ENCODE peak calls at places on chromosomes 12 and 14, in ten cellular contexts. F, S, L, V, H, C, M, X, U and I are unnamed samples.

GRCh38 chr12:3285570-3285969 is 205.4 kb upstream of the PRMT8 start:
- DNase-seq in L (no peak), S (no peak), X (no peak), V (no peak), F (no peak), C (no peak), M (no peak), U (no peak), H (no peak), I (no peak)

GRCh38 chr14:103078420-103078749 is 5.6 kb upstream of the LBHD2 start:
- DNase-seq in L (peak; percentile 76), U (peak; percentile 79), C (peak; percentile 58), M (peak; percentile 79), V (peak; percentile 76), S (peak; percentile 60), H (peak; percentile 86), F (peak; percentile 87), X (peak; percentile 64), I (no peak)

GRCh38 chr12:37565112-37565511 is 751.5 kb upstream of the ALG10B start:
- DNase-seq in U (peak; percentile 0), C (no peak), X (no peak), F (no peak), V (no peak), L (no peak), M (no peak), S (no peak), H (no peak), I (no peak)

GRCh38 chr14:82855912-82856381 is 1322.3 kb upstream of the SEL1L start:
- DNase-seq in M (no peak), F (peak; percentile 1), X (no peak), S (no peak), V (no peak), L (peak; percentile 15), U (peak; percentile 72), H (no peak), C (peak; percentile 8), I (peak; percentile 56)

GRCh38 chr14:90513151-90514014 is 116.6 kb downstream of the CALM1 start:
- DNase-seq in C (peak; percentile 81), F (peak; percentile 91), M (no peak), S (no peak), U (peak; percentile 54), L (peak; percentile 95), H (no peak), X (peak; percentile 97), V (peak; percentile 80), I (peak; percentile 51)

GRCh38 chr12:121466800-121467637 is 67.1 kb downstream of the RNF34 start:
- DNase-seq in S (peak; percentile 79), X (peak; percentile 88), F (peak; percentile 91), M (peak; percentile 91), L (peak; percentile 88), U (peak; percentile 82), C (peak; percentile 86), H (peak; percentile 83), V (peak; percentile 91), I (peak; percentile 34)

GRCh38 chr12:71371132-71371531 is 68.5 kb upstream of the LGR5 start:
- DNase-seq in H (no peak), S (no peak), X (no peak), F (peak; percentile 32), L (no peak), U (peak; percentile 2), M (no peak), C (peak; percentile 2), V (no peak), I (no peak)

GRCh38 chr14:56989359-56989758 is 179.1 kb upstream of the OTX2 start:
- DNase-seq in H (no peak), V (no peak), S (no peak), U (no peak), X (no peak), L (no peak), C (no peak), M (no peak), F (no peak), I (no peak)

GRCh38 chr12:117439531-117440001 is 78.1 kb upstream of the NOS1 start:
- DNase-seq in C (no peak), F (no peak), L (no peak), M (peak; percentile 14), V (no peak), S (no peak), X (no peak), H (no peak), U (no peak), I (no peak)

GRCh38 chr14:64682173-64682710 is 22.0 kb upstream of the PLEKHG3 start:
- DNase-seq in M (no peak), U (peak; percentile 53), V (peak; percentile 70), S (no peak), X (peak; percentile 85), C (peak; percentile 87), L (peak; percentile 40), F (peak; percentile 40), H (no peak), I (peak; percentile 70)

GRCh38 chr14:55929136-55929535 is 189.1 kb upstream of the PELI2 start:
- DNase-seq in X (no peak), C (no peak), V (no peak), F (no peak), U (no peak), L (no peak), M (no peak), H (no peak), S (no peak), I (no peak)

GRCh38 chr14:53885241-53885640 is 71.4 kb downstream of the BMP4 start:
- DNase-seq in H (no peak), U (no peak), F (no peak), C (no peak), M (no peak), L (no peak), S (no peak), X (no peak), V (no peak), I (no peak)

GRCh38 chr14:91220581-91221000 is 23.9 kb downstream of the GPR68 start:
- DNase-seq in H (no peak), V (no peak), L (peak; percentile 69), C (peak; percentile 23), U (no peak), M (no peak), S (no peak), X (no peak), F (no peak), I (peak; percentile 44)

GRCh38 chr14:49478784-49479183 is 107.4 kb downstream of the RPS29 start:
- DNase-seq in F (no peak), X (peak; percentile 20), S (no peak), L (no peak), C (no peak), H (no peak), U (no peak), V (no peak), M (no peak), I (no peak)
- H3K27ac ChIP-seq in F (no peak overlapping the region), X (no peak overlapping the region), S (no peak overlapping the region), L (peak overlapping the region; percentile 57), C (no peak overlapping the region), H (no peak overlapping the region), U (no peak overlapping the region), V (no peak overlapping the region), M (no peak overlapping the region), I (no peak overlapping the region)

DNA sequence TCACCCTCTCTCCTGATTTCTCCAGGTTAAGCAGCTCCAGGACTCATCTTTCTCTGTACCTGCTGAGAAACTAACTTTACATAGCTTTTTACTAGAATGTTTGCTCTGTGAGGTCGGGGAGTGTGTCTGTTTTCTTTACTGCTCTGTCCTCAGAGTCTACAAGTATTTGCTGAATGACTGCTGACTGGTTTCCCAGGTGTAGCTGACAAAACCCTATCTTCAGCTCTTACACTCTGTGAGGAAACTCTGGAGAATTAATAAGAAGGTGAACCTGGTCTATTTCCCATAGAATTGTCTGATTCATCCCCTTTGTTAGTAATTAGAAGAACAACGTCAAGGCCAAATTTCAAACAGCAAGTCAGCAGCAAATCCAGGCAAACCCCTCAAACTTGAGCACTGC is 226.8 kb downstream of the ZFP36L1 start:
- DNase-seq in V (no peak), F (no peak), X (no peak), S (no peak), U (no peak), M (no peak), L (peak; percentile 57), H (no peak), C (no peak), I (no peak)
- H3K27ac ChIP-seq in V (no peak overlapping the region), F (no peak overlapping the region), X (no peak overlapping the region), S (no peak overlapping the region), U (no peak overlapping the region), M (no peak overlapping the region), L (peak overlapping the region; percentile 83), H (peak overlapping the region; percentile 68), C (no peak overlapping the region), I (peak overlapping the region; percentile 32)

DNA sequence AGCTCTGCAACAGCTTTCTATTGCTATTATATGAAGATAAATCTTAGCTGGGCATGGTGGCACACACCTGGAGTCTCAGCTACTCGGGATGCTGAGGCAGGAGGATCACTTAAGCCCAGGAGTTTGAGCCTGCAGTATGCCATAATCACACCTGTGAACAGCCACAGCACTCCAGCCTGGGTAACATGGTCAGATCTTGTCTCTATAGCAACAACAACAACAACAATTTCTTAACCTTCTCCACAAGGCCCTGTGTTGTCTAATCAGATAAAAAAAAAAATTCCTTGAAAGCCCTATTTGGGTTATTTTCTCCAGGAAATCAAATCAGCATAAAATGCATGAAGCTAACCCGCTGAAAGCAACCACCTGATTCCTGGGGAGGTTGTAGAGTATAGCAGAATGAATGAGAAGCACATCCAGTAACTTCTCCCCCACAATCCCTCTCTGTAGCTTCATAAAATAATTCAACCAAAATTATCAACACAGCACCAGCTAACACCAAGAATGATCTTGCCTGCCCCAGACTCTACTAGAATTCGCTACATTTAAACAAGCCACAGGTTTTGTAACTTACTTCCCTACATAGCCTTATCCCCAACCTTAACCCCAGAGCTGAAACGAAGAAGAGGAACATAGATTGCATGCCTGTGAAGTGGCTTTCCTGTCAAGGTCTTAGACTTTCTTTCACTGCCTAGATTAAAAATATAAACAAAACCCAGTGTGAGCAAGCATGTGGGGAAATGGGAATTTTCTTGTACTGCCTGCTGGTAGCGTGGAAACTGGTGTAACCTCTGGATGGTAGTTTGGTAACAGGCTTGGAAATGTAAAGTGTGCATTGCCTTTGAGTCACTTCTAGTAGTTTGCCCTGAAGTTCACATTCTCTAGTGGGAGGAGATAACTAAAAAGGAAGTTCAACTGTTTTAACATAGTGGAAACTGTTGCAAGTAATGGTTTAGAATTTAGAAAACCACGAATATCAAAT is 6.0 kb upstream of the STK38L start:
- DNase-seq in M (no peak), H (no peak), F (no peak), C (no peak), X (no peak), L (no peak), V (no peak), S (no peak), U (no peak), I (no peak)
- H3K27ac ChIP-seq in M (no peak overlapping the region), H (no peak overlapping the region), F (peak overlapping the region; percentile 72), C (no peak overlapping the region), X (peak overlapping the region; percentile 9), L (no peak overlapping the region), V (no peak overlapping the region), S (peak overlapping the region; percentile 42), U (no peak overlapping the region), I (no peak overlapping the region)

DNA sequence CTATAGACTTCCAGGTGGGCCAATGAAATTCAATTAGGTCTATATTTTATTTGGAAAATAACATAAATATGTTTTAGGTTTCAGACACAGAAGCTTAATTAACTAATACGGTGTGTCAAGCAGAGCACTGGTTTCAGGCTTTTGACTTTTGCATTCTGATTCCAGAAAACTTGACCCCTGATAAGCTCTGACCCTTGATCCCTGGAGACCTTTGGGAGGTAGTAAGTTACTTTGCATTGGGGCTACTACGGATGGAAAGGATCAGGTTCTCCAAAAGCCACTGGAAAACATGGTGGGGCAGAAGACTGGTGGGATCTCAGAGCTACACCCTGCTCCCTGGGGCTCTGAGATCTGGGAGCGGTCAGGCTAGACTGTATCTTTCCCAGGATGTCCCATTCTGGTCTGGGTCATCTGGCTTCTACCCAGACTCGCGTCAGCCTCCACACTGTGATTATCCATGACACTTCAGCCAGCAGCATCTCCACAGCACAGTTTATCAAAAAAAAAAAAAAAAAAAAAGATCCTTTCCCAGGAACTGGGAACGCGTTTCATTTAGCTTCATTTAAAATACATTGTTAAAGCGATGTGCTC is 17.9 kb upstream of the EMP1 start:
- DNase-seq in M (no peak), F (peak; percentile 72), S (no peak), C (no peak), V (no peak), X (no peak), U (no peak), H (no peak), L (no peak), I (no peak)
- H3K27ac ChIP-seq in M (no peak overlapping the region), F (no peak overlapping the region), S (no peak overlapping the region), C (no peak overlapping the region), V (peak overlapping the region; percentile 64), X (no peak overlapping the region), U (no peak overlapping the region), H (no peak overlapping the region), L (no peak overlapping the region), I (peak overlapping the region; percentile 71)